ENCODE peak calls at places on chromosomes 2 and 18, in five cellular contexts. One of them, this sample, is unnamed.

GRCh38 chr18:26215247-26215970 is 10.8 kb upstream of the TAF4B start:
- DNase-seq in NCI-H345: no peak
- DNase-seq in left ventricle myocardium superior: no peak
- DNase-seq in Daoy: no peak
- DNase-seq in brain microvascular endothelial cell: no peak
- DNase-seq in this sample: peak; percentile 55

GRCh38 chr2:163612332-163612731 is 123.5 kb downstream of the FIGN start:
- DNase-seq in brain microvascular endothelial cell: no peak
- DNase-seq in Daoy: no peak
- DNase-seq in left ventricle myocardium superior: no peak
- DNase-seq in NCI-H345: no peak
- DNase-seq in this sample: no peak

GRCh38 chr2:28663359-28663758 is 88.3 kb upstream of the PPP1CB start:
- DNase-seq in NCI-H345: no peak
- DNase-seq in left ventricle myocardium superior: no peak
- DNase-seq in Daoy: no peak
- DNase-seq in brain microvascular endothelial cell: peak; percentile 67
- DNase-seq in this sample: no peak

GRCh38 chr2:71005271-71006202 is 10.9 kb upstream of the TEX261 start:
- DNase-seq in left ventricle myocardium superior: no peak
- DNase-seq in brain microvascular endothelial cell: no peak
- DNase-seq in NCI-H345: no peak
- DNase-seq in Daoy: peak; percentile 23
- DNase-seq in this sample: no peak

GRCh38 chr2:204116154-204116792 is 179.7 kb downstream of the ICOS start:
- DNase-seq in Daoy: no peak
- DNase-seq in left ventricle myocardium superior: no peak
- DNase-seq in brain microvascular endothelial cell: no peak
- DNase-seq in NCI-H345: no peak
- DNase-seq in this sample: no peak

GRCh38 chr18:64097497-64097896 is 51.4 kb downstream of the LINC00305 start:
- DNase-seq in brain microvascular endothelial cell: no peak
- DNase-seq in left ventricle myocardium superior: no peak
- DNase-seq in Daoy: no peak
- DNase-seq in NCI-H345: no peak
- DNase-seq in this sample: no peak

GRCh38 chr18:74791501-74792188 is 194.0 kb downstream of the ZNF407 start:
- DNase-seq in Daoy: no peak
- DNase-seq in NCI-H345: no peak
- DNase-seq in brain microvascular endothelial cell: no peak
- DNase-seq in left ventricle myocardium superior: no peak
- DNase-seq in this sample: no peak

GRCh38 chr18:75473316-75473715 is 45.8 kb upstream of the SMIM21 start:
- DNase-seq in left ventricle myocardium superior: no peak
- DNase-seq in Daoy: no peak
- DNase-seq in NCI-H345: no peak
- DNase-seq in brain microvascular endothelial cell: no peak
- DNase-seq in this sample: no peak

GRCh38 chr18:8656226-8656625 is 47.0 kb downstream of the RAB12 start:
- DNase-seq in left ventricle myocardium superior: no peak
- DNase-seq in brain microvascular endothelial cell: no peak
- DNase-seq in NCI-H345: no peak
- DNase-seq in Daoy: no peak
- DNase-seq in this sample: no peak

GRCh38 chr2:220999351-220999750 is 572.8 kb downstream of the EPHA4 start:
- DNase-seq in brain microvascular endothelial cell: no peak
- DNase-seq in Daoy: no peak
- DNase-seq in left ventricle myocardium superior: no peak
- DNase-seq in NCI-H345: no peak
- DNase-seq in this sample: no peak

GRCh38 chr2:231118122-231118942 is 6.5 kb downstream of the HTR2B start:
- DNase-seq in Daoy: no peak
- DNase-seq in NCI-H345: no peak
- DNase-seq in brain microvascular endothelial cell: no peak
- DNase-seq in left ventricle myocardium superior: no peak
- DNase-seq in this sample: no peak

GRCh38 chr2:239689410-239689809 is 288.6 kb upstream of the HDAC4 start:
- DNase-seq in left ventricle myocardium superior: no peak
- DNase-seq in brain microvascular endothelial cell: no peak
- DNase-seq in Daoy: no peak
- DNase-seq in NCI-H345: no peak
- DNase-seq in this sample: no peak

GRCh38 chr2:112942654-112943002 is 31.7 kb downstream of the IL37 start:
- DNase-seq in Daoy: no peak
- DNase-seq in NCI-H345: no peak
- DNase-seq in brain microvascular endothelial cell: no peak
- DNase-seq in left ventricle myocardium superior: no peak
- DNase-seq in this sample: no peak

GRCh38 chr2:241061275-241061674 is 40.8 kb downstream of the MTERF4 start:
- DNase-seq in Daoy: no peak
- DNase-seq in NCI-H345: no peak
- DNase-seq in brain microvascular endothelial cell: no peak
- DNase-seq in left ventricle myocardium superior: no peak
- DNase-seq in this sample: no peak

GRCh38 chr2:141736466-141736865 is 394.4 kb downstream of the LRP1B start:
- DNase-seq in left ventricle myocardium superior: no peak
- DNase-seq in brain microvascular endothelial cell: no peak
- DNase-seq in NCI-H345: no peak
- DNase-seq in Daoy: no peak
- DNase-seq in this sample: no peak

GRCh38 chr2:71725836-71726235 is 272.5 kb downstream of the DYSF start:
- DNase-seq in left ventricle myocardium superior: no peak
- DNase-seq in brain microvascular endothelial cell: no peak
- DNase-seq in Daoy: no peak
- DNase-seq in NCI-H345: no peak
- DNase-seq in this sample: no peak

GRCh38 chr2:50645346-50645745 is 386.6 kb downstream of the NRXN1 start:
- DNase-seq in brain microvascular endothelial cell: no peak
- DNase-seq in left ventricle myocardium superior: no peak
- DNase-seq in NCI-H345: no peak
- DNase-seq in Daoy: no peak
- DNase-seq in this sample: no peak

GRCh38 chr2:144453486-144454158 is 66.3 kb downstream of the ZEB2 start:
- DNase-seq in NCI-H345: no peak
- DNase-seq in brain microvascular endothelial cell: no peak
- DNase-seq in Daoy: no peak
- DNase-seq in left ventricle myocardium superior: no peak
- DNase-seq in this sample: no peak

This sample was measured in activated CD8-positive, alpha-beta T cell treated with anti-CD3 and anti-CD28 coated beads, Interleukin-2, amount 10 ng/mL, durations not matched to agents 7 days and 5 days.